ENCODE peak calls at places on chromosomes 4 and X, in four cellular contexts. One of them, this sample, is unnamed.

GRCh38 chr4:182265881-182266280 is 22.7 kb downstream of the TENM3 start:
- DNase-seq in HCT116: peak; percentile 13
- DNase-seq in HepG2: peak; percentile 9
- DNase-seq in SK-N-SH: no peak
- DNase-seq in this sample: no peak

GRCh38 chr4:83639849-83640493 is 104.1 kb downstream of the GPAT3 start:
- DNase-seq in HCT116: peak; percentile 71
- DNase-seq in HepG2: peak; percentile 71
- DNase-seq in SK-N-SH: peak; percentile 47
- DNase-seq in this sample: peak; percentile 67

GRCh38 chr4:56410247-56410646 is 23.0 kb upstream of the AASDH start:
- DNase-seq in HCT116: peak; percentile 89
- DNase-seq in HepG2: peak; percentile 72
- DNase-seq in SK-N-SH: peak; percentile 69
- DNase-seq in this sample: no peak

GRCh38 chr4:175419120-175419774 is 392.8 kb downstream of the GPM6A start:
- DNase-seq in HCT116: peak; percentile 53
- DNase-seq in HepG2: peak; percentile 13
- DNase-seq in SK-N-SH: no peak
- DNase-seq in this sample: no peak

GRCh38 chr4:113434247-113434587 is 327.3 kb downstream of the CAMK2D start:
- DNase-seq in HCT116: no peak
- DNase-seq in HepG2: peak; percentile 10
- DNase-seq in SK-N-SH: no peak
- DNase-seq in this sample: no peak

GRCh38 chr4:139528377-139529005 is 27.5 kb downstream of the SETD7 start:
- DNase-seq in HCT116: no peak
- DNase-seq in HepG2: no peak
- DNase-seq in SK-N-SH: no peak
- DNase-seq in this sample: no peak

GRCh38 chrX:136752796-136753195 is 27.9 kb downstream of the ARHGEF6 start:
- DNase-seq in HCT116: no peak
- DNase-seq in HepG2: no peak
- DNase-seq in SK-N-SH: no peak
- DNase-seq in this sample: no peak

GRCh38 chrX:69387559-69388487 is 116.3 kb upstream of the NALF2 start:
- DNase-seq in HCT116: peak; percentile 31
- DNase-seq in HepG2: peak; percentile 45
- DNase-seq in SK-N-SH: peak; percentile 78
- DNase-seq in this sample: peak; percentile 64

GRCh38 chr4:81769244-81769643 is 297.5 kb upstream of the RASGEF1B start:
- DNase-seq in HCT116: no peak
- DNase-seq in HepG2: no peak
- DNase-seq in SK-N-SH: no peak
- DNase-seq in this sample: no peak

GRCh38 chr4:52173470-52174055 is 122.5 kb downstream of the SPATA18 start:
- DNase-seq in HCT116: no peak
- DNase-seq in HepG2: no peak
- DNase-seq in SK-N-SH: no peak
- DNase-seq in this sample: no peak

GRCh38 chr4:77367638-77368037 is 210.6 kb downstream of the CCNG2 start:
- DNase-seq in HCT116: no peak
- DNase-seq in HepG2: no peak
- DNase-seq in SK-N-SH: no peak
- DNase-seq in this sample: no peak

GRCh38 chrX:123310112-123310511 is 126.0 kb downstream of the GRIA3 start:
- DNase-seq in HCT116: no peak
- DNase-seq in HepG2: no peak
- DNase-seq in SK-N-SH: no peak
- DNase-seq in this sample: no peak

GRCh38 chr4:25769251-25769650 is 93.5 kb downstream of the SEL1L3 start:
- DNase-seq in HCT116: no peak
- DNase-seq in HepG2: no peak
- DNase-seq in SK-N-SH: no peak
- DNase-seq in this sample: no peak

GRCh38 chrX:2609431-2610238 is 81.5 kb upstream of the CD99 start:
- DNase-seq in HCT116: no peak
- DNase-seq in HepG2: no peak
- DNase-seq in SK-N-SH: no peak
- DNase-seq in this sample: peak; percentile 16

GRCh38 chrX:136588060-136588459 is 56.0 kb downstream of the VGLL1 start:
- DNase-seq in HCT116: no peak
- DNase-seq in HepG2: no peak
- DNase-seq in SK-N-SH: no peak
- DNase-seq in this sample: no peak

GRCh38 chr4:157997296-157997695 is 175.5 kb downstream of the GASK1B start:
- DNase-seq in HCT116: no peak
- DNase-seq in HepG2: peak; percentile 52
- DNase-seq in SK-N-SH: no peak
- DNase-seq in this sample: no peak

GRCh38 chr4:1959104-1959384 is 49.7 kb downstream of the NELFA start:
- DNase-seq in HCT116: no peak
- DNase-seq in HepG2: no peak
- DNase-seq in SK-N-SH: no peak
- DNase-seq in this sample: no peak

GRCh38 chrX:85499400-85499799 is 119.9 kb upstream of the POF1B start:
- DNase-seq in HCT116: no peak
- DNase-seq in HepG2: no peak
- DNase-seq in SK-N-SH: no peak
- DNase-seq in this sample: no peak

GRCh38 chr4:108512615-108513505 is 107.5 kb upstream of the RPL34 start:
- DNase-seq in HCT116: no peak
- DNase-seq in HepG2: peak; percentile 29
- DNase-seq in SK-N-SH: peak; percentile 34
- DNase-seq in this sample: peak; percentile 26

GRCh38 chrX:107700317-107700774 is 72.0 kb downstream of the PRPS1 start:
- DNase-seq in HCT116: no peak
- DNase-seq in HepG2: no peak
- DNase-seq in SK-N-SH: no peak
- DNase-seq in this sample: no peak

GRCh38 chr4:70269674-70270073 is 27.3 kb downstream of the CSN3 start:
- DNase-seq in HCT116: peak; percentile 23
- DNase-seq in HepG2: peak; percentile 10
- DNase-seq in SK-N-SH: peak; percentile 2
- DNase-seq in this sample: no peak

GRCh38 chr4:78336093-78336943 is 215.3 kb upstream of the ANXA3 start:
- DNase-seq in HCT116: no peak
- DNase-seq in HepG2: no peak
- DNase-seq in SK-N-SH: no peak
- DNase-seq in this sample: no peak

GRCh38 chr4:168076989-168077725 is 15.2 kb upstream of the ANXA10 start:
- DNase-seq in HCT116: peak; percentile 88
- DNase-seq in HepG2: peak; percentile 44
- DNase-seq in SK-N-SH: peak; percentile 37
- DNase-seq in this sample: peak; percentile 26

GRCh38 chr4:184942447-184943425 is 75.6 kb upstream of the HELT start:
- DNase-seq in HCT116: no peak
- DNase-seq in HepG2: no peak
- DNase-seq in SK-N-SH: no peak
- DNase-seq in this sample: no peak

GRCh38 chr4:18155062-18156041 is 133.8 kb upstream of the LCORL start:
- DNase-seq in HCT116: no peak
- DNase-seq in HepG2: no peak
- DNase-seq in SK-N-SH: no peak
- DNase-seq in this sample: no peak

GRCh38 chr4:19850909-19851308 is 400.8 kb upstream of the SLIT2 start:
- DNase-seq in HCT116: peak; percentile 31
- DNase-seq in HepG2: no peak
- DNase-seq in SK-N-SH: no peak
- DNase-seq in this sample: no peak

GRCh38 chr4:74755486-74755885 is 38.8 kb downstream of the BTC start:
- DNase-seq in HCT116: no peak
- DNase-seq in HepG2: no peak
- DNase-seq in SK-N-SH: no peak
- DNase-seq in this sample: no peak

GRCh38 chrX:103637604-103638338 is 9.0 kb downstream of the TCEAL1 start:
- DNase-seq in HCT116: peak; percentile 55
- DNase-seq in HepG2: no peak
- DNase-seq in SK-N-SH: no peak
- DNase-seq in this sample: no peak

GRCh38 chr4:163920426-163920825 is 425.9 kb downstream of the TMA16 start:
- DNase-seq in HCT116: no peak
- DNase-seq in HepG2: no peak
- DNase-seq in SK-N-SH: no peak
- DNase-seq in this sample: no peak

GRCh38 chr4:1819284-1819683 is 26.2 kb downstream of the FGFR3 start:
- DNase-seq in HCT116: no peak
- DNase-seq in HepG2: no peak
- DNase-seq in SK-N-SH: peak; percentile 29
- DNase-seq in this sample: no peak

GRCh38 chr4:140186651-140187315 is 32.8 kb upstream of the MAML3 start:
- DNase-seq in HCT116: peak; percentile 34
- DNase-seq in HepG2: no peak
- DNase-seq in SK-N-SH: no peak
- DNase-seq in this sample: no peak

DNA sequence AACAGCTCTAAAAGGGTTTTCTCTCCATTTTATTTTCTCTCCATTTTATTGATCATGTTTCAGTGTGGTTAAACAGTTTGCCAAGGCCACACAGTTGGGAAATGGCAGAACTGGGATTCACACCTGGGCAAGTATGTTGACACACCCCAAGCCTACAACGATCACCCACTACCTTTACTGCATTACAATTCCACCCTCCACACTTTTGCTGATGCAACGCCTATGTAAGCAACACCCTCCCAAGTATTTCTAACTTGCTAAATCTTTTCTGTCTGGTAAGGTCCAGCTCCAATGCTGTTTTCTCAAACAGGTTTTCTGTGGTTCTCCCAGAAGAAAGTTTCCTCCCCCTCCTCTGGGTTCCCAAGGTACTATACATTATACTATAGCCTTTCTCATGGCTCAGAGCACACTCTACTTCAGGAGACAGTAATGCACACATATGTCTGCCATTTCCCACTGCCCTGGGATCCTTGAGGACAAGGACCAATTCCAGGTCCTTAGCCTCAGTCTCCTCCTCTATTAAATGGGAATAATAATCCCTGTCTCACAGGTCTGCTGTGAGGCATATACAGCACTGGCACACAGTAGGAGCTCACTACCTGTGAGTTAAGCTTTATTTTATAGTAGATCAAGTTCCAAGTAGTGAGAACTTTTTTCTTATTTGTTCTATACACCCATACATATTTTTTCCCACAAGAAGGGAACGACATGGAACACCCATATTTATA is 27.9 kb downstream of the IQSEC2 start:
- DNase-seq in HCT116: no peak
- DNase-seq in HepG2: no peak
- DNase-seq in SK-N-SH: no peak
- DNase-seq in this sample: no peak
- H3K27me3 ChIP-seq in HCT116: no peaks in the 10 kb centered on the region
- H3K27me3 ChIP-seq in HepG2: no peaks in the 10 kb centered on the region
- H3K27me3 ChIP-seq in SK-N-SH: no peaks in the 10 kb centered on the region
- H3K27me3 ChIP-seq in this sample: no peaks in the 10 kb centered on the region

GRCh38 chrX:150037041-150037440 is 98.8 kb upstream of the EOLA2 start:
- DNase-seq in HCT116: no peak
- DNase-seq in HepG2: peak; percentile 35
- DNase-seq in SK-N-SH: no peak
- DNase-seq in this sample: no peak

GRCh38 chrX:150034788-150035187 is 96.5 kb upstream of the EOLA2 start:
- DNase-seq in HCT116: no peak
- DNase-seq in HepG2: no peak
- DNase-seq in SK-N-SH: no peak
- DNase-seq in this sample: no peak

GRCh38 chrX:150036641-150037040 is 98.3 kb upstream of the EOLA2 start:
- DNase-seq in HCT116: no peak
- DNase-seq in HepG2: no peak
- DNase-seq in SK-N-SH: no peak
- DNase-seq in this sample: no peak

GRCh38 chrX:150035531-150035930 is 97.2 kb upstream of the EOLA2 start:
- DNase-seq in HCT116: no peak
- DNase-seq in HepG2: no peak
- DNase-seq in SK-N-SH: no peak
- DNase-seq in this sample: no peak

DNA sequence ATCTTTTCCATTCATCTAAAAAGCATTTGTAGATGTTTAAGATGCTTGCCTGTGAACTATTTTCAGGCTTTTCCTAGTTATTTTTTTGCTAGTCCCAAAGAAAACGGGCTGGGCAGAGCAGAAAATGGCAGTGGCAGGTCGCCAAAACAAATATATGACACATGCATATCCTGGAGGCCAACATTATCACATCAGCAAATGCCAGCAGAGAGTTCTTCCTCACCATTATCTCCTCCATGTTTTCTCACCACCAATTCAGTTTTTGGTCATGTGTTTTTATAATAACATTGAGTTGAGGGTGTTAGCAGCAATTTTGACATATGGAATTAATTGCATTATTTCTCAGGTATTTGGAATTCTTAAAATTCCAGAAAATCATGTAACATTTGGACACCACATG is 97.9 kb upstream of the EOLA2 start:
- DNase-seq in HCT116: no peak
- DNase-seq in HepG2: peak; percentile 53
- DNase-seq in SK-N-SH: peak; percentile 4
- DNase-seq in this sample: no peak
- TF ChIP-seq ELF1 in HCT116: no peak
- TF ChIP-seq ELF1 in HepG2: no peak
- TF ChIP-seq ELF1 in SK-N-SH: no peak
- TF ChIP-seq ELF1 in this sample: no peak

GRCh38 chr4:3773552-3774001 is 7.4 kb downstream of the ADRA2C start:
- DNase-seq in HCT116: no peak
- DNase-seq in HepG2: peak; percentile 44
- DNase-seq in SK-N-SH: no peak
- DNase-seq in this sample: no peak
- H3K27me3 ChIP-seq in HCT116: no peaks in the 10 kb centered on the region
- H3K27me3 ChIP-seq in HepG2: peaks cover 7% of the 10 kb centered on the region
- H3K27me3 ChIP-seq in SK-N-SH: no peaks in the 10 kb centered on the region
- H3K27me3 ChIP-seq in this sample: peaks cover 29% of the 10 kb centered on the region

GRCh38 chrX:38220024-38220935 is at the start of gene SRPX:
- DNase-seq in HCT116: peak; percentile 41
- DNase-seq in HepG2: no peak
- DNase-seq in SK-N-SH: peak; percentile 53
- DNase-seq in this sample: peak; percentile 49

GRCh38 chrX:38220936-38221386 is 290 bp upstream of the SRPX start:
- DNase-seq in HCT116: no peak
- DNase-seq in HepG2: no peak
- DNase-seq in SK-N-SH: no peak
- DNase-seq in this sample: no peak

GRCh38 chrX:38221391-38221929 is 789 bp upstream of the SRPX start:
- DNase-seq in HCT116: no peak
- DNase-seq in HepG2: no peak
- DNase-seq in SK-N-SH: no peak
- DNase-seq in this sample: no peak

GRCh38 chrX:38225093-38225492 is 4.4 kb upstream of the SRPX start:
- DNase-seq in HCT116: no peak
- DNase-seq in HepG2: no peak
- DNase-seq in SK-N-SH: no peak
- DNase-seq in this sample: no peak

DNA sequence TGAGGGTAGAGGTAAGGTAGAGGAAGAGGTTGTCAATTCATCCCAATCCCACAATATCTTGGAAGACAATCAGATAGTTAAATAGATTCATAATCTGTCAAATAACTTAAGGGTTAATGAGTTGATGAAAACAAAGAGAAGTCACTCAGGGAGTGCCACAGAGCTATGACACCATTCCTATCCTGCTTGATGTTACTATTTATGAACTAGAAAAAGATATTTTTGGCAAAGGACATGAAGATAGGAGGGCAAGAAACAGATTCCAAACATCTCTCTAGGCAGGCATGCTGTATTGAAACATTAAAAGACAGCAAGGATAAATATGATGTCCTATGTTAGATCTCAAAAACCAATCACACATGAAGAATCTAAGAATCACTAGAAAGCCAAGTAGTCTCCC is 3.5 kb upstream of the SRPX start:
- DNase-seq in HCT116: no peak
- DNase-seq in HepG2: no peak
- DNase-seq in SK-N-SH: no peak
- DNase-seq in this sample: no peak
- TF ChIP-seq ELF1 in HCT116: no peak
- TF ChIP-seq ELF1 in HepG2: no peak
- TF ChIP-seq ELF1 in SK-N-SH: no peak
- TF ChIP-seq ELF1 in this sample: no peak